ENCODE peak calls at places on chromosomes 4 and X, in four cellular contexts. H is mesothelial cell of epicardium, U is NCI-H774, V is head of caudate nucleus. F is an unnamed sample.
A peak's percentile ranks its signal among the peaks of the same experiment; 100 is the strongest.

GRCh38 chrX:13770013-13770412 is 35.5 kb downstream of the OFD1 start:
- DNase-seq in U (peak; percentile 14), V (no peak), H (no peak), F (no peak)

GRCh38 chr4:55768291-55768690 is 51.3 kb upstream of the EXOC1L start:
- DNase-seq in H (no peak), V (no peak), U (no peak), F (no peak)

GRCh38 chr4:128606173-128606572 is 203.3 kb upstream of the JADE1 start:
- DNase-seq in U (no peak), V (no peak), H (no peak), F (no peak)

GRCh38 chr4:139744232-139744631 is 78.6 kb downstream of the MGST2 start:
- DNase-seq in U (no peak), V (no peak), H (no peak), F (no peak)

GRCh38 chrX:54182194-54182863 is 725 bp downstream of the FAM120C start:
- DNase-seq in U (peak; percentile 9), V (peak; percentile 57), H (no peak), F (no peak)

GRCh38 chrX:115494133-115494532 is 66.8 kb upstream of the PLS3 start:
- DNase-seq in U (peak; percentile 11), H (no peak), V (no peak), F (no peak)

GRCh38 chr4:173370130-173370476 is 651 bp upstream of the SAP30 start:
- DNase-seq in V (no peak), U (no peak), H (no peak), F (no peak)

GRCh38 chr4:32148120-32148666 is 1428.0 kb downstream of the PCDH7 start:
- DNase-seq in H (no peak), V (no peak), U (no peak), F (no peak)

GRCh38 chr4:22842360-22842759 is 149.6 kb downstream of the GBA3 start:
- DNase-seq in U (no peak), H (no peak), V (no peak), F (no peak)

GRCh38 chrX:96650023-96650422 is 34.6 kb upstream of the DIAPH2 start:
- DNase-seq in H (no peak), U (no peak), V (no peak), F (no peak)

GRCh38 chrX:136780241-136780640 is 491 bp downstream of the ARHGEF6 start:
- DNase-seq in U (no peak), V (no peak), H (no peak), F (no peak)